ENCODE peak calls at places on chromosomes 6 and 20, in five cellular contexts. J, W, Q, C and A are unnamed samples. For H3K9me3, the result is how much of the 10 kb centered on the place peaks cover.

GRCh38 chr6:163443985-163444553 is 29.6 kb downstream of the QKI start:
- DNase-seq in J (no peak), W (no peak), Q (no peak), C (no peak), A (no peak)

GRCh38 chr6:166591961-166592520 is 5.6 kb upstream of the RAMACL start:
- DNase-seq in J (no peak), W (no peak), Q (no peak), C (no peak), A (no peak)

GRCh38 chr6:13268914-13269532 is 59.3 kb downstream of the TBC1D7 start:
- DNase-seq in J (peak), W (peak), Q (no peak), C (no peak), A (peak)

GRCh38 chr6:98834060-98835031 is at the start of gene POU3F2:
- DNase-seq in J (peak), W (peak), Q (peak), C (peak), A (peak)

GRCh38 chr6:69162811-69163210 is 527.7 kb downstream of the ADGRB3 start:
- DNase-seq in J (peak), W (peak), Q (no peak), C (no peak), A (no peak)

GRCh38 chr6:40791004-40791403 is 203.8 kb upstream of the LRFN2 start:
- DNase-seq in J (peak), W (no peak), Q (no peak), C (no peak), A (no peak)

GRCh38 chr6:163356324-163356723 is 58.2 kb upstream of the QKI start:
- DNase-seq in J (peak), W (peak), Q (no peak), C (peak), A (no peak)

GRCh38 chr6:138593100-138593877 is 94.0 kb upstream of the NHSL1 start:
- DNase-seq in J (peak), W (peak), Q (no peak), C (no peak), A (peak)

GRCh38 chr6:113376847-113377165 is 480.3 kb upstream of the MARCKS start:
- DNase-seq in J (no peak), W (no peak), Q (no peak), C (no peak), A (no peak)

GRCh38 chr6:166999845-167000253 is 652 bp downstream of the CEP43 start:
- DNase-seq in J (no peak), W (peak), Q (no peak), C (no peak), A (no peak)

GRCh38 chr6:37731888-37732287 is 34.2 kb upstream of the MDGA1 start:
- DNase-seq in J (no peak), W (no peak), Q (no peak), C (no peak), A (no peak)

GRCh38 chr20:24855848-24856247 is 93.2 kb upstream of the CST7 start:
- DNase-seq in J (no peak), W (no peak), Q (no peak), C (no peak), A (no peak)

GRCh38 chr20:44324343-44324742 is 12.5 kb upstream of the R3HDML start:
- DNase-seq in J (no peak), W (no peak), Q (no peak), C (no peak), A (no peak)

GRCh38 chr6:93858213-93858612 is 438.9 kb upstream of the EPHA7 start:
- DNase-seq in J (no peak), W (no peak), Q (no peak), C (no peak), A (no peak)

DNA sequence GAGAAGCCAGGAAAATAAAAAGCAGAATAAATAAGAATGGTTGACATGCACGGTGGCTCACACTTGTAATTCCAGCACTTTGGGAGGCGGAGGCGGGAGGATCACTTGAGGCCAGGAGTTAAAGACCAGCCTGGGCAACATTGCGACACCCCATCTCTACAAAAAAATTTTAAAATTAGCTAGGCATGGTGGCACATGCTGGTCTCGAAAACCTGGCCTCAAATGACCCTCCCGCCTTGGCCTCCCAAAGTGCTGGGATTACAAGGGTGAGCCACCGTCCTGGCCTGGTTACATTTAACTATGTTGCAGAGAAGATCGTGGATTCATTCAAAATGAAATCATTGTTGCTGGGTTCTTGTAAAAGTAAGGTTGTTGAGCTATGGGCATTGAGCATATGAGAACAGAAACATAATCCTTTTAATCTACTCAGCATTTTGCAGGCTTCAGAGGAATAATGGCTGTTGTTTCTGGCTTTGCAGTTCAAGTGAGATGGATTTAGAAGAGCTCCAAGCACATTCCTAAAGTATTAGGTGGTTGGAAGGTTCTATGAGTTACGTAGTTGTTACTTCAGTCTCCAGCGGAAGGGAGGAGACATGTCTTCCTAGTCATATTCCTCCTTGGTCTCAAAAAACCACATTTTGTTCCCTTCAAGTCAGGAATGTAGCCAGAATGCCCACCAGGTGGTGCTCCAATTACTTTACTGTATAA is 45.6 kb upstream of the RAB23 start:
- DNase-seq in J (peak), W (peak), Q (no peak), C (no peak), A (peak)
- TF ChIP-seq CTCF in J (peak), W (peak), Q (peak), C (peak), A (peak)

DNA sequence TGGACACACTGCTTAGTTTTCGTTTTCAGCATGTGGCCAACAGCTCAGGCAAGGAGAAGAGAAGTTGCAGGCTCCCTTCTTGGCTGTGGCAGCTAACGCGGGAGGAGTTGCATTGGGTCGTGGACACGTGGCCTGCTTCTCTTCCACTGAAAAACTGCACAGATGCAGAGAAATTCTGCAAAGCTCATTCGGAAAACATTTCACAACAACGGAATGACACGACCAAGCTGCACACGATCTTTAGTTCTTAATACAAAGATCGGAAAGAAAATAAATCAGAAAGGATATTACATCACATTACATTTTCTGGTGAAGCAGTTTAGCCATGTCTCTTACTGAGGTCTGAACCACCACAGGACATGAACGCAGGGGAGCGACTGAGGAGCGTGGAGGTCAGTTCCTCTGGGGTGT is 178.4 kb downstream of the THBS2 start:
- DNase-seq in J (no peak), W (peak), Q (no peak), C (peak), A (peak)
- H3K4me3 ChIP-seq in J (no peak), W (no peak), Q (no peak), C (no peak), A (peak)

GRCh38 chr6:84072452-84072997 is 39.0 kb downstream of the MRAP2 start:
- DNase-seq in J (no peak), W (no peak), Q (no peak), C (no peak), A (no peak)

GRCh38 chr6:84078335-84078734 is 44.8 kb downstream of the MRAP2 start:
- DNase-seq in J (no peak), W (no peak), Q (no peak), C (no peak), A (no peak)

GRCh38 chr6:84077645-84078044 is 44.1 kb downstream of the MRAP2 start:
- DNase-seq in J (no peak), W (no peak), Q (no peak), C (no peak), A (no peak)

DNA sequence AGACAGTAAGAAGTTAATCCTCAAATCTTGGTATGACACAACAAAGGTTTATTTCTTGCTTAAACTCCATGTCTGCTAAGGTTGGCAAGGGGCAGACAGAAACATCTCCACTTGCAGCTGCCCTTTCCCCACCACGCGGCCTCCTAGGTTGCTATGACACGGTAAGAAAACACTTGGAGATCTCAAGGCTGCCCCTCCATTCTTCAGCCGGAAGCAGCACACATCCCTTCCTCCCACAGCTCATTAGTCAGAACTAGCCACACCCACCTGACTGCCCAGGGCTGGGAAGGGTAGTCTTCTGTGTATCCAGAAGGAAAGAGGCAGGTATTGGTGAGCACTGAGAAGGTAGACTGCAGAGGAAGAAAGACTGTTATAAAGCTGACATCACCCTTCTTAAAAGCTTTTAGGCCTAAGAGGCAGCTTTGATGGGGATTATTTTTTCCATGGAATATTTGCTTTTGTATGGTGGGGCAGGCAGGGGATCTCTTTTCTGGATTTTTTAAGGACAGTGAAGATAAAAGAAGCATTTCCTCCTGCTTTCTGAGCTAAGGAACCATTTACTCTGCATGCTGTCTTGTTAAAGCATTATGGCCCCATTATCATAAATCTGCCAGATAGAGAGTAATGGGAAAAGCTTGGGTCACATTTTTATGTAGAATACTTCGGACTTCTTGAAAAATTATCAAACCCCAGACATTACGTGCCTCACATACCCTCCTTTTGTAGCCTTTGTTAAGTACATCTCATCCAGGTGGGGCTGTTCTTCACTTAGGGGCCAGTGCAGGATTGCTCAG is 41.6 kb downstream of the MRAP2 start:
- DNase-seq in J (no peak), W (peak), Q (no peak), C (no peak), A (no peak)
- H3K9me3 ChIP-seq in J (under half), W (under half), Q (under half), C (under half), A (under half)

GRCh38 chr6:34247481-34248197 is 1.2 kb downstream of the SMIM29 start:
- DNase-seq in J (no peak), W (no peak), Q (peak), C (no peak), A (no peak)
- TF ChIP-seq CTCF in J (no peak), W (no peak), Q (no peak), C (no peak), A (no peak)

DNA sequence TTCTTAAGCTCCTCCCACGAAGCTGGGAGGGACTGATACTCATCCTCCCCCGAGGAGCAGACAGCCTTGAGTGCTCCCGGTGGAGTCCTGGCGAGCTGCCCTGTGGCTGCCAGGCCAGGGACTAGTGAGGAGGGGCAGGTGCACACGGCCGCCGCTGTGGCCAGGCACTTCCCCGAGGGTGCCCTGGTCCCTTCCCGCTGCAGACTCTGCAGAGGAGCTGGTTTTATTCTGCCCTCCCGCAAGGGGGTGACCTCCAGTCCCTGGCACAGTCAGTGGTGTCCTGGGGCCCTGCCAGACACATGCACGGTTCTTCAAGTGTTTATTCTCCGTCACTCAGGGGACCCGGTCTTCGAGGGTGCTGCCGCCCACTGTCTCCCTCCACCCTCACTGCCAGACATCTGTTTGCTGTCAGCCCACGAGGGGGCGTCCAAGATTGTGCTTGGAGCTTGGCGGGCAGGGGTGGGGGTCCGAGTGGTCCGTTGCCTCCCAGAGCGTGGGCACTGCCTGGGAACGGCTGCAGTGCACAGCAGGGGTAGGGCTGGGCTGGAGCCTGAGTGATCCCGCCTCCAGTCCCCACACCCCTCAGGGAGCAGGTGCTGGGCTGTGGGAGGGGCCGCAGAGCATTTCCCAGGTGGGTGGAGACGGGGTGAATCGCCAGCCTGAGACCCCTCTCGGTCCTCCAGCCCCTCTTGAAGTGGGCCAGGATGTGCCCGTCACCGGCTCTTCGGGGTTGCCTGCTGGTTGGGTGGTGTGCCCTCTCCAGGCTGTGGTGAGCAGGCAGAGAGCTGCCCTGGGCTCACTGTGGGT is 3.1 kb upstream of the CABLES2 start:
- DNase-seq in J (no peak), W (peak), Q (no peak), C (peak), A (no peak)
- H3K4me3 ChIP-seq in J (no peak), W (no peak), Q (peak), C (no peak), A (no peak)

GRCh38 chr6:168011291-168011690 is 13.8 kb downstream of the KIF25 start:
- DNase-seq in J (no peak), W (no peak), Q (no peak), C (no peak), A (no peak)
- H3K9me3 ChIP-seq in J (under half), W (under half), Q (under half), C (under half), A (under half)

DNA sequence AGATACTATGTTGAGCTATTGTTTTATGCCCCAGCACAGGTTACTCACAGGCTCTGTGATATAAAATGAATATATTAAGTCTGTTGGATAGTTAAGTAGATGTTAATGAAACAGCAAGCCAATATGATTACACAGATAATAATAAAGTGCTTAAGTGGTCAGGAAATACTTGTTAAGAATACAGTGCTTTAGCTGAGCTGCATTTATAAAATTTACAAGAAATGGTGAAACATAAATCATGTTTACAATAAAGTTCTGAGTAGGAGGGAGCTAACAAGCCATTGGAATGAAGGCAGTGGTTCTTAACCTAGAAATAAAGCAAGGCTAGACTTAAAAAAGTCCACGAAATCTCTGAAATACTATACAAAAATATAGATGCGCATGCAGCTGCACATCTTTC is 87.4 kb downstream of the COL9A1 start:
- DNase-seq in J (no peak), W (no peak), Q (no peak), C (no peak), A (no peak)
- TF ChIP-seq CTCF in J (no peak), W (no peak), Q (no peak), C (no peak), A (no peak)